ENCODE peak calls at places on chromosomes 12 and 14, in four cellular contexts. One of them, this sample, is unnamed.

GRCh38 chr12:56776654-56777053 is 13.5 kb downstream of the HSD17B6 start:
- DNase-seq in endothelial cell of umbilical vein: no peak
- DNase-seq in H1: no peak
- DNase-seq in stomach: no peak
- DNase-seq in this sample: no peak

GRCh38 chr12:33596061-33596460 is 156.4 kb upstream of the SYT10 start:
- DNase-seq in endothelial cell of umbilical vein: no peak
- DNase-seq in H1: no peak
- DNase-seq in stomach: no peak
- DNase-seq in this sample: no peak

GRCh38 chr12:108810636-108811035 is 46.7 kb downstream of the SSH1 start:
- DNase-seq in H1: no peak
- DNase-seq in stomach: no peak
- DNase-seq in endothelial cell of umbilical vein: no peak
- DNase-seq in this sample: no peak

GRCh38 chr12:90905691-90906370 is 49.1 kb downstream of the CCER1 start:
- DNase-seq in H1: no peak
- DNase-seq in stomach: no peak
- DNase-seq in endothelial cell of umbilical vein: peak; percentile 15
- DNase-seq in this sample: no peak

GRCh38 chr12:109387425-109388166 is 39.9 kb downstream of the MYO1H start:
- DNase-seq in stomach: no peak
- DNase-seq in endothelial cell of umbilical vein: peak; percentile 16
- DNase-seq in H1: no peak
- DNase-seq in this sample: no peak

GRCh38 chr12:120515496-120515895 is 13.5 kb downstream of the COQ5 start:
- DNase-seq in endothelial cell of umbilical vein: no peak
- DNase-seq in stomach: no peak
- DNase-seq in H1: no peak
- DNase-seq in this sample: no peak

GRCh38 chr12:125330645-125331341 is 265.6 kb downstream of the AACS start:
- DNase-seq in endothelial cell of umbilical vein: peak; percentile 16
- DNase-seq in stomach: peak; percentile 63
- DNase-seq in H1: no peak
- DNase-seq in this sample: peak; percentile 73

GRCh38 chr12:269216-269615 is 6.6 kb upstream of the SLC6A13 start:
- DNase-seq in stomach: no peak
- DNase-seq in endothelial cell of umbilical vein: no peak
- DNase-seq in H1: no peak
- DNase-seq in this sample: no peak

GRCh38 chr14:68245146-68246073 is 425.8 kb downstream of the RAD51B start:
- DNase-seq in H1: no peak
- DNase-seq in stomach: no peak
- DNase-seq in endothelial cell of umbilical vein: no peak
- DNase-seq in this sample: peak; percentile 70

GRCh38 chr12:1864456-1864855 is 44.1 kb downstream of the LRTM2 start:
- DNase-seq in endothelial cell of umbilical vein: no peak
- DNase-seq in stomach: peak; percentile 16
- DNase-seq in H1: no peak
- DNase-seq in this sample: no peak

GRCh38 chr12:132428872-132429121 is 61.2 kb upstream of the FBRSL1 start:
- DNase-seq in H1: no peak
- DNase-seq in stomach: peak; percentile 39
- DNase-seq in endothelial cell of umbilical vein: no peak
- DNase-seq in this sample: no peak

GRCh38 chr14:97602438-97603117 is 805.4 kb downstream of the VRK1 start:
- DNase-seq in H1: no peak
- DNase-seq in stomach: no peak
- DNase-seq in endothelial cell of umbilical vein: no peak
- DNase-seq in this sample: no peak

GRCh38 chr14:93832665-93833064 is 44.4 kb upstream of the PRIMA1 start:
- DNase-seq in H1: no peak
- DNase-seq in endothelial cell of umbilical vein: no peak
- DNase-seq in stomach: peak; percentile 80
- DNase-seq in this sample: peak; percentile 77

GRCh38 chr14:63383776-63384367 is 65.1 kb upstream of the GPHB5 start:
- DNase-seq in endothelial cell of umbilical vein: no peak
- DNase-seq in stomach: no peak
- DNase-seq in H1: no peak
- DNase-seq in this sample: no peak

GRCh38 chr14:70804556-70805162 is 4.7 kb downstream of the MAP3K9 start:
- DNase-seq in endothelial cell of umbilical vein: no peak
- DNase-seq in H1: no peak
- DNase-seq in stomach: no peak
- DNase-seq in this sample: no peak

GRCh38 chr12:66062280-66062605 is 68.3 kb downstream of the LLPH start:
- DNase-seq in stomach: no peak
- DNase-seq in H1: no peak
- DNase-seq in endothelial cell of umbilical vein: no peak
- DNase-seq in this sample: no peak

DNA sequence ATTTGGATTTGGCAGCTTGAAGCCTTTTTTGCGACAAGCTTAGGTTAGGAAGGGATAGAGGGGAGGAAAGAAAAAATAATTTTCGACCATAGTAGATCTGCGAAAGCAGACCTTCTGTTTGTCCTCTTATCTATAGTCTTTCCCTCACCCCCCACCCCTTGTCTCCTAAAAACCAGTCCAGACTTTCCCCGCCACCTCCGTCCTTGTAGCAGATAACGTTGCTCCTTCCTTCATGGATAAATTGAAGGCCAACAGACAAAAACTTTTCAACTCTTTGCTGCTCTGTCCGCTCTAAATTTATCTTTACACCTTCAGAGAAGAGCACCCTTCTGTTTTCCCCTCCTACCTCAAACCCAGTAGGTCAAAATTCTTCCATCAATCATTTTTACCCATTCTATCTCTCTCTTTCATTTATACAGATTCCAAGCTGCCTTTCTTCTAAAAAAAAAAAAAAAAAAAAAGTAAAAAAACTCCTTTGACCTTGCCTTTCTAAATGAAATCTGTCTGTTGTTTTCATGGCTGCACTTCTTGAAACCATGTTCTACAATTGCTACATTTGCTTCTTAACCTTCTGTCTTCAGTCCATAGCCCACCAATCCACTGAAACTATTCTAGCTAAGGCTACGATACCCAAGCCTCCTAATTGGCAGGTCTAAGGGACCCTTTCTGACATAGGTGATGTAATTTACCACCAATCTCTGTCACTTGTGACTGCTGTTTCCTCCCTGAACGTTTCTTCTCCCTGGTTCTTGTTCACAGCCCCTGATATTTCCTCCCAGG is 11.1 kb upstream of the NEMF start:
- DNase-seq in endothelial cell of umbilical vein: peak; percentile 21
- DNase-seq in H1: no peak
- DNase-seq in stomach: no peak
- DNase-seq in this sample: no peak
- H3K27ac ChIP-seq in endothelial cell of umbilical vein: peak overlapping the region; percentile 76
- H3K27ac ChIP-seq in H1: peak overlapping the region; percentile 75
- H3K27ac ChIP-seq in stomach: peak overlapping the region; percentile 98
- H3K27ac ChIP-seq in this sample: peak overlapping the region; percentile 98

GRCh38 chr14:103390605-103391004 is 5.4 kb downstream of the MARK3 start:
- DNase-seq in endothelial cell of umbilical vein: no peak
- DNase-seq in H1: no peak
- DNase-seq in stomach: no peak
- DNase-seq in this sample: no peak

GRCh38 chr14:103391048-103391447 is 5.8 kb downstream of the MARK3 start:
- DNase-seq in H1: no peak
- DNase-seq in endothelial cell of umbilical vein: peak; percentile 80
- DNase-seq in stomach: no peak
- DNase-seq in this sample: no peak

GRCh38 chr14:103386632-103387329 is 1.6 kb downstream of the MARK3 start:
- DNase-seq in stomach: no peak
- DNase-seq in endothelial cell of umbilical vein: peak; percentile 47
- DNase-seq in H1: no peak
- DNase-seq in this sample: no peak

GRCh38 chr14:103385994-103386491 is 828 bp downstream of the MARK3 start:
- DNase-seq in stomach: peak; percentile 35
- DNase-seq in H1: no peak
- DNase-seq in endothelial cell of umbilical vein: peak; percentile 44
- DNase-seq in this sample: peak; percentile 68

DNA sequence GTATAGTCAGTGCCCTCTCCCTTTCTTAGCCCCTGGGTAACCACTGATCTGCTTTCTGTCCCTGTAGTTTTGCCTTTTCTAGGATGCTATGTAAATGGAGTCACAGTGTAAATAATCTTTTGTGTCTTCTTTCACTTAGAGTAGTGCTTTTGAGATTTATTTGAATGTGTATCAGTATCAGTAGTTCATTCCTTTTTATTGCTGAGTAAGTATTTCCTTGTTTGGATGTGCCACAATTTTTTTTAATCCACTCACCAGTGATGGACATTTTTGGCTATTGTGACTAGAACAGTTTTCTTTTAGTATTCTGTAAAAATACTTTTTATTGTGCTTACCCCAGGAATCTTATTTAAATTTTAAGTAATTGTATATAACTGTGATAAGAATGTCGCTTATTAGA is 3.4 kb downstream of the MARK3 start:
- DNase-seq in H1: no peak
- DNase-seq in stomach: no peak
- DNase-seq in endothelial cell of umbilical vein: no peak
- DNase-seq in this sample: no peak
- TF ChIP-seq POLR2AphosphoS5 in H1: no peak
- TF ChIP-seq POLR2AphosphoS5 in stomach: no peak
- TF ChIP-seq POLR2AphosphoS5 in endothelial cell of umbilical vein: no peak
- TF ChIP-seq POLR2AphosphoS5 in this sample: no peak

GRCh38 chr14:103504991-103505565 is 17.6 kb downstream of the CKB start:
- DNase-seq in endothelial cell of umbilical vein: no peak
- DNase-seq in stomach: no peak
- DNase-seq in H1: no peak
- DNase-seq in this sample: no peak

GRCh38 chr14:103503296-103503695 is 19.3 kb downstream of the CKB start:
- DNase-seq in endothelial cell of umbilical vein: no peak
- DNase-seq in stomach: no peak
- DNase-seq in H1: no peak
- DNase-seq in this sample: no peak

GRCh38 chr14:103501921-103502669 is 20.5 kb downstream of the CKB start:
- DNase-seq in stomach: no peak
- DNase-seq in endothelial cell of umbilical vein: no peak
- DNase-seq in H1: no peak
- DNase-seq in this sample: peak; percentile 27

GRCh38 chr14:103501041-103501870 is 21.4 kb downstream of the CKB start:
- DNase-seq in endothelial cell of umbilical vein: no peak
- DNase-seq in stomach: no peak
- DNase-seq in H1: no peak
- DNase-seq in this sample: peak; percentile 46

DNA sequence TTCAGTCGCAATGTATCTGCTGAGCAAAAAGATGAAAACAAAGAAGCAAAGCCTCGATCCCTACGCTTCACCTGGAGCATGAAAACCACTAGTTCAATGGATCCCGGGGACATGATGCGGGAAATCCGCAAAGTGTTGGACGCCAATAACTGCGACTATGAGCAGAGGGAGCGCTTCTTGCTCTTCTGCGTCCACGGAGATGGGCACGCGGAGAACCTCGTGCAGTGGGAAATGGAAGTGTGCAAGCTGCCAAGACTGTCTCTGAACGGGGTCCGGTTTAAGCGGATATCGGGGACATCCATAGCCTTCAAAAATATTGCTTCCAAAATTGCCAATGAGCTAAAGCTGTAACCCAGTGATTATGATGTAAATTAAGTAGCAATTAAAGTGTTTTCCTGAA is 19.8 kb downstream of the CKB start:
- DNase-seq in H1: no peak
- DNase-seq in endothelial cell of umbilical vein: no peak
- DNase-seq in stomach: no peak
- DNase-seq in this sample: peak; percentile 8
- H3K27ac ChIP-seq in H1: no peak overlapping the region
- H3K27ac ChIP-seq in endothelial cell of umbilical vein: no peak overlapping the region
- H3K27ac ChIP-seq in stomach: no peak overlapping the region
- H3K27ac ChIP-seq in this sample: no peak overlapping the region

GRCh38 chr12:53744730-53745129 is 7.0 kb downstream of the CISTR start:
- DNase-seq in endothelial cell of umbilical vein: no peak
- DNase-seq in stomach: no peak
- DNase-seq in H1: no peak
- DNase-seq in this sample: no peak

GRCh38 chr12:53743277-53744129 is 8.3 kb downstream of the CISTR start:
- DNase-seq in H1: no peak
- DNase-seq in stomach: peak; percentile 61
- DNase-seq in endothelial cell of umbilical vein: peak; percentile 61
- DNase-seq in this sample: no peak

GRCh38 chr12:53744130-53744441 is 7.7 kb downstream of the CISTR start:
- DNase-seq in H1: no peak
- DNase-seq in endothelial cell of umbilical vein: no peak
- DNase-seq in stomach: no peak
- DNase-seq in this sample: no peak

GRCh38 chr12:53748072-53748840 is 3.5 kb downstream of the CISTR start:
- DNase-seq in H1: no peak
- DNase-seq in endothelial cell of umbilical vein: no peak
- DNase-seq in stomach: no peak
- DNase-seq in this sample: no peak

DNA sequence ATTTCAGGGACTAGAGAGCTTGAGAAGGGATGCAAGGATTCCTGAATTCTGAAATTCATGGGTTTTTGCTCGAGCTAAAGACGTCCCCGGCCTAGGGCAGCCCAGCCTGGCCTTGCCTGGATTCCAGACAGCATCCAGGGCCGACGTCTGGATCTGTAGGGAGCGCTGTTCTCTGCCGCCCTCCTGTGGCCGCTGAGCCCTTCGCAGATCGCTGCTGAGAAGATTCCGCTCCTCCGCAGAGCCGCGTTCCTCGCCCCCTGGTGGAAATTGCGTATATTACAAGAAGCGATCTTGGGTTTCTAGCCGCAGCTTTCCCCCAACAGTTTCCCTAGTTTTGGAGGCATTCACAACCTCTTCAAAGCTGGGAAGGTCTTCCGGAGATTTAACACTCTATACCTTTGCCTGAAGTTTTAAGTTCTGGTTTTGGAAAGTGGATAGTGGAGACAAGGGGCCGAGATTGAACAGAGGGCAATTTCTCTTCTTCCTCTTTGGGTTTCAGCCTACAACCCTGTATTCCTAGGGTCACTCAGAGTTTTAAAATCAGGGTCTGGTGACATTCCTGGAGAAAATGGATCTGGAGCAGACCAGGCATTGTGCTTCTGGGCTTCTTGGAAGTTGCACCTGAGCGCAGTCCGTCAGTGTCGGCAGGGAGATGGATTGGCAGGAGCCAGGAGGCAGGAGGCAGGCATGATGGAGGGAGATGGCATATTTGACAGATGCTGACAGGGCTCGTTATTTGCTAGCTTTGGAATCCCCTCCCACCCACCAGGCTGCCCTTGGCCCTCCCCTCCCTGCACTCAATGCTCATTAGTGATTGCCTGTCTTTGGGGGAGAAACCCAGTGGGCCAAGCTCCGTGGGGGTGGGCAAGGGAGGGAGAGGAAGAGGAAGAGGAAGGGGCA is 4.9 kb downstream of the CISTR start:
- DNase-seq in stomach: peak; percentile 95
- DNase-seq in H1: peak; percentile 77
- DNase-seq in endothelial cell of umbilical vein: peak; percentile 89
- DNase-seq in this sample: peak; percentile 96
- TF ChIP-seq POLR2AphosphoS5 in stomach: peak; percentile 80
- TF ChIP-seq POLR2AphosphoS5 in H1: no peak
- TF ChIP-seq POLR2AphosphoS5 in endothelial cell of umbilical vein: no peak
- TF ChIP-seq POLR2AphosphoS5 in this sample: peak; percentile 23

GRCh38 chr12:11827096-11827841 is 177.8 kb downstream of the ETV6 start:
- DNase-seq in endothelial cell of umbilical vein: no peak
- DNase-seq in stomach: no peak
- DNase-seq in H1: no peak
- DNase-seq in this sample: peak; percentile 69
- H3K27ac ChIP-seq in endothelial cell of umbilical vein: no peak overlapping the region
- H3K27ac ChIP-seq in stomach: no peak overlapping the region
- H3K27ac ChIP-seq in H1: peak overlapping the region; percentile 50
- H3K27ac ChIP-seq in this sample: peak overlapping the region; percentile 67

This sample was measured in sigmoid colon.